ENCODE peak calls at places on chromosomes 11 and 22, in eight cellular contexts. M, X, K, V, L, U, R and O are unnamed samples.

GRCh38 chr22:16974298-16975084 is 33.5 kb downstream of the GAB4 start:
- DNase-seq in M (no peak), X (peak), K (no peak), V (no peak), L (no peak), U (no peak), R (no peak), O (no peak)

GRCh38 chr11:42175203-42175602 is 715.8 kb upstream of the LRRC4C start:
- DNase-seq in M (no peak), X (no peak), K (peak), V (no peak), L (no peak), U (no peak), R (no peak), O (peak)

GRCh38 chr11:100152751-100153150 is 534.3 kb upstream of the ARHGAP42 start:
- DNase-seq in M (no peak), X (no peak), K (no peak), V (no peak), L (no peak), U (no peak), R (no peak), O (no peak)

GRCh38 chr11:1731451-1732059 is 18.8 kb downstream of the IFITM10 start:
- DNase-seq in M (no peak), X (no peak), K (no peak), V (no peak), L (no peak), U (no peak), R (no peak), O (no peak)

GRCh38 chr22:28931844-28932561 is 48.6 kb downstream of the ZNRF3 start:
- DNase-seq in M (peak), X (no peak), K (no peak), V (no peak), L (no peak), U (no peak), R (no peak), O (no peak)

GRCh38 chr11:11988099-11988651 is 20.3 kb downstream of the DKK3 start:
- DNase-seq in M (no peak), X (no peak), K (peak), V (peak), L (no peak), U (no peak), R (peak), O (no peak)

GRCh38 chr11:16953620-16954019 is 60.6 kb downstream of the PLEKHA7 start:
- DNase-seq in M (no peak), X (no peak), K (no peak), V (no peak), L (no peak), U (no peak), R (no peak), O (no peak)

GRCh38 chr11:120023551-120023950 is 114.4 kb downstream of the TRIM29 start:
- DNase-seq in M (no peak), X (no peak), K (no peak), V (no peak), L (no peak), U (no peak), R (no peak), O (no peak)

GRCh38 chr11:45391168-45391850 is 105.2 kb upstream of the SYT13 start:
- DNase-seq in M (peak), X (no peak), K (no peak), V (no peak), L (no peak), U (no peak), R (no peak), O (no peak)